ENCODE peak calls at places on chromosomes 12 and 14, in five cellular contexts. R is heart right ventricle, C is GM06990, B is brain microvascular endothelial cell, W is Peyer's patch. E is an unnamed sample.

GRCh38 chr14:73116079-73116665 is 20.1 kb upstream of the PSEN1 start:
- DNase-seq in R (no peak), C (no peak), B (no peak), W (peak; percentile 57), E (no peak)

GRCh38 chr12:82225871-82226270 is 132.3 kb downstream of the CCDC59 start:
- DNase-seq in R (no peak), C (no peak), B (no peak), W (no peak), E (no peak)

GRCh38 chr12:11688831-11689230 is 39.4 kb downstream of the ETV6 start:
- DNase-seq in R (no peak), C (no peak), B (no peak), W (no peak), E (no peak)

GRCh38 chr14:69713976-69714716 is 52.8 kb upstream of the SRSF5 start:
- DNase-seq in R (no peak), C (no peak), B (no peak), W (peak; percentile 45), E (no peak)

GRCh38 chr14:29217813-29218450 is 451.3 kb downstream of the FOXG1 start:
- DNase-seq in R (no peak), C (no peak), B (no peak), W (no peak), E (no peak)

GRCh38 chr14:100617715-100618693 is 30.8 kb upstream of the BEGAIN start:
- DNase-seq in R (no peak), C (no peak), B (no peak), W (peak; percentile 47), E (no peak)

GRCh38 chr12:56374726-56375597 is 12.3 kb upstream of the APOF start:
- DNase-seq in R (no peak), C (peak; percentile 47), B (no peak), W (no peak), E (no peak)

GRCh38 chr12:120902846-120903381 is 1.2 kb downstream of the SPPL3 start:
- DNase-seq in R (no peak), C (no peak), B (no peak), W (no peak), E (no peak)

GRCh38 chr12:65015850-65016249 is 105.3 kb downstream of the WIF1 start:
- DNase-seq in R (no peak), C (no peak), B (no peak), W (peak; percentile 55), E (no peak)

GRCh38 chr14:103057372-103058208 is at the start of gene CDC42BPB:
- DNase-seq in R (peak; percentile 89), C (peak; percentile 91), B (peak; percentile 77), W (peak; percentile 90), E (peak; percentile 54)

GRCh38 chr14:90522585-90523191 is 125.9 kb downstream of the CALM1 start:
- DNase-seq in R (no peak), C (no peak), B (no peak), W (no peak), E (no peak)

GRCh38 chr14:45757655-45758054 is 504.7 kb upstream of the MIS18BP1 start:
- DNase-seq in R (no peak), C (no peak), B (no peak), W (no peak), E (no peak)

GRCh38 chr12:93947486-93947885 is 200.9 kb upstream of the PLXNC1 start:
- DNase-seq in R (no peak), C (no peak), B (no peak), W (no peak), E (no peak)

DNA sequence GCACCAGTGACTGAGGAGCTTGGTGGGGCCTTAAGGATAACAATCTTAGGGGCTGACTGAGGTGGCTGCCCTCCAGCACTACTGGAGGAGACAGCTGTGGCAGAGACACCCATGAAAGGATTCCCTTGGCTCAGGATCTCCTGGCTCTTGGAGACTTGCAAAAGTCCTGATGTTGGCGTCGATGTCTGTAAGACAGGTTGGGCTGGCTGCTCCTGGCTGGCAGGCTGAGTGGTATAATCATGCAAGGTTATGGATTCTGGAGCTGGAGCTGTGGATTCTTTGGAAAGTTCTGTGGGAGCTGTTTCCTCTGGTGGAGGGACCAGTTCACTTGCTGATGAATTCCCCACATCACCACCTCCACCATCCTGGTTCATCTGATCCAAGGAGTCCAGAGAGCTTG is 24.8 kb downstream of the CHD8 start:
- DNase-seq in R (no peak), C (no peak), B (no peak), W (no peak), E (no peak)
- H3K36me3 ChIP-seq in R (peaks cover 4% of the 10 kb centered on the region), C (peaks cover 24% of the 10 kb centered on the region), B (peaks cover 38% of the 10 kb centered on the region), W (peaks cover 55% of the 10 kb centered on the region), E (peaks cover 25% of the 10 kb centered on the region)

GRCh38 chr14:93734086-93734822 is 54.0 kb downstream of the PRIMA1 start:
- DNase-seq in R (no peak), C (peak; percentile 19), B (no peak), W (no peak), E (no peak)

GRCh38 chr14:93733646-93734045 is 54.6 kb downstream of the PRIMA1 start:
- DNase-seq in R (no peak), C (no peak), B (no peak), W (no peak), E (no peak)

GRCh38 chr14:93737574-93737973 is 50.7 kb downstream of the PRIMA1 start:
- DNase-seq in R (no peak), C (no peak), B (no peak), W (no peak), E (no peak)

GRCh38 chr14:93734961-93735360 is 53.3 kb downstream of the PRIMA1 start:
- DNase-seq in R (no peak), C (no peak), B (no peak), W (no peak), E (no peak)

DNA sequence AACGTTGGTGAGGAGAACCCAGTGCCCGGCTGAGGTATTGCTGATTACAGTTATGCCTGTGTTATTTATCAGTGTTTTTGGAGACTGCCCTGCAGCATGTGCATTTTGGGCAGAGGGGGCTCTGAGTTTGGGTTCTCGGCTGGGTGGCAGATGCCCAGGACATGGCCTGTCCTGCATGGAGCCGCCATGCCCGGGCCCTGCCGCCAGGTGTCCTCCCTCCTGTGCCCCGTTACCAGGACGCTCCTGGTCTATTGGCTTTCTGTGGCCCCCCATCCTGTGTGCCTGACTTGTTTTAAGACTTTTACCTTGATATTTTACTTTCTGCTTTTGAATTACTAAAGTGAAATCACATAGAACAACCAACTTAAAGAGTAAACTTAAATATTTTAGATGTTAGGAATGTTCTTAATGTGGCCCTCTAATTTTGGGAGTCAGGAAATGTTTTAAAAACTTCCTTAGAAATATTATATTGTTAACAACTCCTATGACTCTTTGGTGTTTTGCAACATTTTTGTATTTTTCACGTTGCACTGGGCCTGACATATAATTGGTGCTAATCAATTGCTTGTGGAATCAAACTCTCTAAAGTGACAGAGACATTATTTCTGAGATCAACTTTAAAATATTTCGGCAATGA is 51.8 kb downstream of the PRIMA1 start:
- DNase-seq in R (no peak), C (no peak), B (no peak), W (no peak), E (no peak)
- TF ChIP-seq CTCF in R (peak; percentile 46), C (peak; percentile 58), B (no peak), W (no peak), E (no peak)

DNA sequence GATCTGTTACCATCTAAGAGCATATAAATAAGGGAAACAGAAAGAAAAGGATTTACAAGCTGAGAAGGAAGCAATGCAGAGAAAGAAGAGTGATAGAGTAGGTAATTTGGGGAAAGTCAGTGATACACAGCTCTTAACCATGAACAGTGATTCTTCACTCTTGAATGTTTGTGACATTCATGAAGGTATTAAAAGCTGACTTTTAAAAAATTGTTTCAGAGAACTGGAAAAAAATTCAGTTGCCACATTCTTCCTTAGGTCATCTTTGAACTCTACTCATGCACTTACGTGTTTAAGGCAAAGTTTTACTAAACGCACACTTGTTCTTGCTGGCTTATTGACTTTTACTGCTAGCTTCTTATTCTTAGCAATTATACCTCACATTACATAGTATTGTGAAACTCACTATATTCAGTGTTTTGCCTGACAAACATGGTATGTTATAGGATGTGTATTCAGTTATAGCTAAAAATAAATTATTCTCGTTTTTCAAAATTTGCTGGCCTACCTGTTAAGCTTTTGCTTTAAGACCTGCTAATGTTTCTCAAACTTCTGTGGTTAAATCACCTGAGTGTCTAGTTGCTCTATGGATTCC is 10.9 kb downstream of the HIF1A start:
- DNase-seq in R (no peak), C (no peak), B (no peak), W (no peak), E (no peak)
- H3K4me3 ChIP-seq in R (no peak overlapping the region), C (no peak overlapping the region), B (peak overlapping the region; percentile 77), W (no peak overlapping the region), E (no peak overlapping the region)

GRCh38 chr12:12726543-12727093 is 9.4 kb downstream of the CDKN1B start:
- DNase-seq in R (no peak), C (no peak), B (peak; percentile 90), W (no peak), E (peak; percentile 75)
- H3K36me3 ChIP-seq in R (no peaks in the 10 kb centered on the region), C (no peaks in the 10 kb centered on the region), B (no peaks in the 10 kb centered on the region), W (no peaks in the 10 kb centered on the region), E (no peaks in the 10 kb centered on the region)